ENCODE peak calls at places on chromosomes 4 and X, in five cellular contexts. X, W, T, Q and H are unnamed samples.

GRCh38 chr4:7872264-7872771 is 67.3 kb downstream of the AFAP1 start:
- DNase-seq in Q (no peak), X (no peak), W (no peak), T (peak; percentile 96), H (no peak)

GRCh38 chr4:182010876-182011275 is 232.3 kb upstream of the TENM3 start:
- DNase-seq in T (peak; percentile 6), W (no peak), Q (no peak), X (no peak), H (no peak)

GRCh38 chrX:65997978-65998717 is 41.7 kb downstream of the VSIG4 start:
- DNase-seq in Q (no peak), X (no peak), T (no peak), W (no peak), H (no peak)

GRCh38 chr4:77010841-77011354 is 61.3 kb downstream of the SEPTIN11 start:
- DNase-seq in W (no peak), X (peak; percentile 88), T (peak; percentile 93), Q (no peak), H (no peak)

GRCh38 chrX:317424-318067 is 1.1 kb downstream of the GTPBP6 start:
- DNase-seq in W (no peak), Q (no peak), T (no peak), X (no peak), H (peak; percentile 98)

GRCh38 chr4:183806341-183806740 is 98.8 kb upstream of the STOX2 start:
- DNase-seq in W (no peak), Q (no peak), T (no peak), X (no peak), H (no peak)

GRCh38 chrX:147832707-147833348 is 78.9 kb upstream of the FMR1 start:
- DNase-seq in T (no peak), X (no peak), Q (no peak), W (no peak), H (no peak)

GRCh38 chrX:112513154-112513553 is 166.6 kb downstream of the LHFPL1 start:
- DNase-seq in X (no peak), Q (no peak), W (no peak), T (no peak), H (no peak)

GRCh38 chr4:25043548-25043947 is 12.8 kb upstream of the LGI2 start:
- DNase-seq in T (no peak), Q (no peak), X (no peak), W (no peak), H (no peak)

GRCh38 chr4:4398430-4398829 is 11.5 kb downstream of the NSG1 start:
- DNase-seq in Q (no peak), T (no peak), W (no peak), X (no peak), H (no peak)

GRCh38 chrX:139802048-139802447 is 94.1 kb upstream of the MCF2 start:
- DNase-seq in W (no peak), X (no peak), Q (no peak), T (no peak), H (no peak)

GRCh38 chrX:19789376-19789775 is 98.0 kb downstream of the SH3KBP1 start:
- DNase-seq in T (no peak), X (no peak), Q (no peak), W (no peak), H (no peak)

GRCh38 chrX:410296-410695 is 23.6 kb upstream of the PPP2R3B start:
- DNase-seq in Q (no peak), T (no peak), W (no peak), X (no peak), H (no peak)

GRCh38 chr4:122293374-122294365 is 85.1 kb upstream of the ADAD1 start:
- DNase-seq in X (no peak), T (no peak), W (no peak), Q (no peak), H (no peak)

GRCh38 chr4:31016322-31017061 is 296.3 kb downstream of the PCDH7 start:
- DNase-seq in X (no peak), W (peak; percentile 36), Q (no peak), T (no peak), H (peak; percentile 13)

GRCh38 chrX:148135738-148136137 is 154.6 kb downstream of the FMR1NB start:
- DNase-seq in Q (no peak), X (peak; percentile 4), T (peak; percentile 45), W (no peak), H (no peak)

GRCh38 chr4:123804171-123804721 is 407.7 kb downstream of the SPRY1 start:
- DNase-seq in W (no peak), X (no peak), Q (no peak), T (no peak), H (no peak)

GRCh38 chr4:77015390-77015789 is 60.4 kb downstream of the CCNI start:
- DNase-seq in X (no peak), W (no peak), T (peak; percentile 75), Q (no peak), H (peak; percentile 16)

DNA sequence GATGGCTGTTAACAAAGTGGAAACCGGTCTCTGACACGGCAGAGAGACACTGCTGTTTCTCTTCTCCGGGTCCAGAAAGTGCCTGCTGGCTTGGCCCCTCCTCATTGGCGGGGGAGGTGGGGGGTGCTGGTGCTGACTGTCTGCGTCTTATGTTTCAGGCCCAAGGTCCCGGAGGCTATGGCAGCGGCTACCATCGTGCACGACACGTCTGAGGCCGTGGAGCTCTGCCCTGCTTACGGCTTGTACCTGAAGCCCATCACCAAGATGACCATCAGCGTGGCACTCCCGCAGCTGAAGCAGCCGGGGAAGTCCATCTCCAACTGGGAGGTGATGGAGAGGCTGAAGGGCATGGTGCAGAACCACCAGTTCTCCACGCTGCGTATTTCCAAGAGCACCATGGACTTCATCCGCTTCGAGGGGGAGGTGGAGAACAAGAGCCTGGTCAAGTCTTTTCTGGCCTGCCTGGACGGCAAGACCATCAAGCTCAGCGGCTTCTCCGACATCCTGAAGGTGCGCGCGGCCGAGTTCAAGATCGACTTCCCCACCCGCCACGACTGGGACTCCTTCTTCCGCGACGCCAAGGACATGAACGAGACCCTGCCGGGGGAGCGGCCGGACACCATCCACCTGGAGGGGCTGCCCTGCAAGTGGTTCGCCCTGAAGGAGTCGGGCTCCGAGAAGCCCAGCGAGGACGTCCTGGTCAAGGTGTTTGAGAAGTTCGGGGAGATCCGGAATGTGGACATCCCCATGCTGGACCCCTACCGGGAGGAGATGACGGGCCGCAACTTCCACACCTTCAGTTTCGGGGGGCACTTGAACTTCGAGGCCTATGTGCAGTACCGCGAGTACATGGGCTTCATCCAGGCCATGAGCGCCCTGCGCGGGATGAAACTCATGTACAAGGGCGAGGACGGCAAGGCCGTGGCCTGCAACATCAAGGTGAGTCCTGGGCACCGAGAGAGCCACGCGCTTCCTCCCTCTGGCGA is 2.2 kb downstream of the AKAP17A start:
- DNase-seq in W (no peak), Q (no peak), T (no peak), X (no peak), H (peak; percentile 36)
- H3K4me3 ChIP-seq in W (peak overlapping the region; percentile 77), Q (peak overlapping the region; percentile 71), T (peak overlapping the region; percentile 82), X (peak overlapping the region; percentile 90), H (no peak overlapping the region)

GRCh38 chr4:81469774-81470455 is 1.8 kb downstream of the RASGEF1B start:
- DNase-seq in T (no peak), X (no peak), Q (no peak), W (no peak), H (no peak)
- H3K4me3 ChIP-seq in T (no peak overlapping the region), X (no peak overlapping the region), Q (peak overlapping the region; percentile 89), W (peak overlapping the region; percentile 85), H (no peak overlapping the region)

GRCh38 chr4:139452000-139452399 is 1.9 kb upstream of the RAB33B start:
- DNase-seq in X (peak; percentile 10), W (no peak), Q (no peak), T (no peak), H (no peak)
- H3K4me3 ChIP-seq in X (no peak overlapping the region), W (no peak overlapping the region), Q (no peak overlapping the region), T (no peak overlapping the region), H (no peak overlapping the region)

DNA sequence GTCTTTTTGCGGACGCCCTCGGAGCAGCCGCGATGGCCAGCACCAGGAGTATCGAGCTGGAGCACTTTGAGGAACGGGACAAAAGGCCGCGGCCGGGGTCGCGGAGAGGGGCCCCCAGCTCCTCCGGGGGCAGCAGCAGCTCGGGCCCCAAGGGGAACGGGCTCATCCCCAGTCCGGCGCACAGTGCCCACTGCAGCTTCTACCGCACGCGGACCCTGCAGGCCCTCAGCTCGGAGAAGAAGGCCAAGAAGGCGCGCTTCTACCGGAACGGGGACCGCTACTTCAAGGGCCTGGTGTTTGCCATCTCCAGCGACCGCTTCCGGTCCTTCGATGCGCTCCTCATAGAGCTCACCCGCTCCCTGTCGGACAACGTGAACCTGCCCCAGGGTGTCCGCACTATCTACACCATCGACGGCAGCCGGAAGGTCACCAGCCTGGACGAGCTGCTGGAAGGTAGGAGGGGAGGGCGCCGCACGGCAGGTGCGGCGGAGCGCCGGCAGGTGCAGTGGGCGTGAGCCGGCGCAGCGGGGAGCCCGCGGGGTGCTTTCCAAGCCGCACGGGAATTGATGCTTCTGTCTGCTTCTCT is 844 bp downstream of the DCLK2 start:
- DNase-seq in X (no peak), T (peak; percentile 44), W (peak; percentile 64), Q (peak; percentile 43), H (peak; percentile 74)
- H3K4me3 ChIP-seq in X (peak overlapping the region; percentile 59), T (peak overlapping the region; percentile 67), W (peak overlapping the region; percentile 71), Q (peak overlapping the region; percentile 82), H (peak overlapping the region; percentile 50)

GRCh38 chr4:66691101-66691500 is 854.2 kb downstream of the CENPC start:
- DNase-seq in Q (no peak), X (no peak), T (no peak), W (peak; percentile 12), H (no peak)
- H3K4me3 ChIP-seq in Q (no peak overlapping the region), X (no peak overlapping the region), T (no peak overlapping the region), W (no peak overlapping the region), H (no peak overlapping the region)

DNA sequence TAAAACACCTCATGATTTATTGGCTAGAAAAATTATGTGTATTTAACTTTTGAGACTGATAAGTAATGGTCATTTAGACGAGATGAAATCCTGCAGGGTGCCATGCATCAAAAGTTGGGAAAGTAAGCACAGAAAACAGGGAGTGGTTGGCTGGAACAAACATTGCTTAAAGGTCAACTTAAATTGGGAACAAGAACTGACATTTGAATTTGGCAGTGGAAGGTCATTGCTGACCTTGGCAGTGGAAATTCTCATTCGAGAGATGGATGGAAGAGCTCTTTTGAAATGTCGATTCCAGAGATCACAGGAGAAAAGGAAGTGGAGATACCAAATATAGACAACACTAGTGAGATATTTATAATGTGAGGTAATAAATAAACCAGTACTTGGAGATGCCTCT is 572.8 kb downstream of the TRAM1L1 start:
- DNase-seq in Q (no peak), X (no peak), W (no peak), T (no peak), H (no peak)
- H3K4me3 ChIP-seq in Q (no peak overlapping the region), X (no peak overlapping the region), W (no peak overlapping the region), T (no peak overlapping the region), H (no peak overlapping the region)

GRCh38 chr4:85725727-85726170 is 250.8 kb downstream of the ARHGAP24 start:
- DNase-seq in X (peak; percentile 30), T (peak; percentile 61), W (no peak), Q (peak; percentile 46), H (no peak)
- H3K4me3 ChIP-seq in X (no peak overlapping the region), T (no peak overlapping the region), W (no peak overlapping the region), Q (no peak overlapping the region), H (no peak overlapping the region)

GRCh38 chrX:119234931-119235555 is 1.0 kb upstream of the PGRMC1 start:
- DNase-seq in T (peak; percentile 50), Q (peak; percentile 7), W (peak; percentile 41), X (no peak), H (peak; percentile 40)
- H3K4me3 ChIP-seq in T (peak overlapping the region; percentile 31), Q (no peak overlapping the region), W (peak overlapping the region; percentile 84), X (no peak overlapping the region), H (peak overlapping the region; percentile 35)